ENCODE peak calls at places on chromosomes 7 and 10, in eight cellular contexts. O is SK-N-SH; T is BJ; F is stimulated activated CD8-positive, alpha-beta memory T cell treated with anti-CD3 and anti-CD28 coated beads, Interleukin-4, amount 100 ng/mL, for 1 hour; I is uterus; C is GM12865; Y is RCC 7860; H is NCI-H1417 treated with DMSO at 0.1 percent for 48 hours. X is an unnamed sample.

GRCh38 chr10:69634759-69635425 is 4.8 kb downstream of the FAM241B start:
- DNase-seq in C (no peak), T (no peak), H (no peak), I (no peak), O (no peak), F (no peak), Y (no peak), X (no peak)

GRCh38 chr7:134732739-134733138 is 46.7 kb upstream of the CALD1 start:
- DNase-seq in F (no peak), Y (no peak), H (no peak), I (peak), T (no peak), C (no peak), O (no peak), X (no peak)

GRCh38 chr7:148303295-148304013 is 287.1 kb upstream of the C7orf33 start:
- DNase-seq in I (peak), H (no peak), C (no peak), T (no peak), O (peak), F (no peak), Y (no peak), X (no peak)

GRCh38 chr10:61902448-61903183 is 1.1 kb downstream of the ARID5B start:
- DNase-seq in C (peak), T (no peak), O (peak), Y (peak), H (no peak), F (no peak), I (peak), X (no peak)

GRCh38 chr7:133940368-133940767 is 186.8 kb upstream of the LRGUK start:
- DNase-seq in T (no peak), F (no peak), I (no peak), H (no peak), Y (no peak), O (no peak), C (no peak), X (no peak)

GRCh38 chr10:11434323-11434722 is 177.1 kb downstream of the USP6NL start:
- DNase-seq in T (no peak), H (no peak), Y (no peak), O (peak), C (peak), F (no peak), I (no peak), X (peak)

GRCh38 chr10:35219906-35220890 is 93.6 kb downstream of the CREM start:
- DNase-seq in H (no peak), F (no peak), I (no peak), O (no peak), Y (peak), T (no peak), C (no peak), X (no peak)

GRCh38 chr7:2108501-2109250 is 124.1 kb downstream of the MAD1L1 start:
- DNase-seq in H (no peak), T (no peak), C (no peak), F (no peak), I (no peak), Y (no peak), O (peak), X (no peak)

GRCh38 chr10:49172204-49173132 is 15.7 kb downstream of the TMEM273 start:
- DNase-seq in T (no peak), F (no peak), Y (no peak), O (no peak), I (no peak), H (no peak), C (no peak), X (no peak)

GRCh38 chr7:63077841-63078240 is 920.8 kb upstream of the ZNF722 start:
- DNase-seq in O (no peak), C (no peak), Y (no peak), H (no peak), F (no peak), I (no peak), T (no peak), X (no peak)

GRCh38 chr7:4995429-4995969 is 36.5 kb upstream of the MMD2 start:
- DNase-seq in C (no peak), I (no peak), O (no peak), T (no peak), H (no peak), F (no peak), Y (no peak), X (no peak)

GRCh38 chr10:71981024-71981867 is 17.1 kb downstream of the CHST3 start:
- DNase-seq in I (peak), F (no peak), Y (no peak), T (no peak), H (no peak), C (no peak), O (peak), X (no peak)

GRCh38 chr7:125195156-125195555 is 265.5 kb upstream of the POT1 start:
- DNase-seq in H (no peak), C (no peak), O (no peak), I (no peak), F (no peak), T (no peak), Y (no peak), X (no peak)

GRCh38 chr7:134686782-134687181 is 40.1 kb downstream of the BPGM start:
- DNase-seq in O (peak), C (no peak), T (no peak), I (no peak), H (no peak), Y (peak), F (no peak), X (no peak)

GRCh38 chr10:3067859-3068179 is 471 bp downstream of the PFKP start:
- DNase-seq in C (no peak), T (no peak), F (no peak), O (no peak), H (no peak), I (no peak), Y (no peak), X (no peak)

GRCh38 chr7:144513332-144513731 is 109.8 kb upstream of the NOBOX start:
- DNase-seq in T (no peak), Y (no peak), F (no peak), O (no peak), H (no peak), C (peak), I (no peak), X (no peak)

GRCh38 chr7:124688991-124689390 is 76.6 kb downstream of the GPR37 start:
- DNase-seq in F (no peak), Y (peak), T (peak), H (no peak), I (no peak), C (no peak), O (no peak), X (no peak)

GRCh38 chr7:98998821-98999725 is 120.7 kb downstream of the TRRAP start:
- DNase-seq in H (no peak), O (no peak), I (no peak), C (no peak), T (no peak), Y (no peak), F (no peak), X (no peak)

GRCh38 chr10:101653536-101653935 is 41.4 kb downstream of the FBXW4 start:
- DNase-seq in T (no peak), C (no peak), H (no peak), Y (no peak), F (no peak), I (no peak), O (no peak), X (no peak)

X was measured in GM12892.